ENCODE peak calls at places on chromosome 6, in ten cellular contexts. A is germinal center; W is HT1080; P is Daoy; I is dermis microvascular lymphatic vessel endothelial cell; D is HFFc6; Q is RWPE1; B is HFF-Myc; S is stimulated activated CD8-positive, alpha-beta memory T cell treated with anti-CD3 and anti-CD28 coated beads, Interleukin-4, amount 100 ng/mL, for 24 hours; G is glutamatergic neuron. F is an unnamed sample.

GRCh38 chr6:30743099-30744053 is 889 bp upstream of the FLOT1 start:
- DNase-seq in W (no peak), Q (no peak), S (peak), P (no peak), B (no peak), A (peak), D (no peak), I (peak), G (peak), F (no peak)

GRCh38 chr6:168377856-168378832 is 58.6 kb upstream of the DACT2 start:
- DNase-seq in I (no peak), B (no peak), D (no peak), P (no peak), W (no peak), Q (no peak), G (peak), S (no peak), A (no peak), F (no peak)

GRCh38 chr6:9979996-9980395 is 434.9 kb downstream of the TFAP2A start:
- DNase-seq in Q (no peak), B (no peak), I (no peak), G (no peak), W (no peak), P (no peak), S (no peak), D (no peak), A (no peak), F (no peak)

GRCh38 chr6:109239192-109239917 is 142.9 kb downstream of the CD164 start:
- DNase-seq in B (no peak), D (peak), G (no peak), P (no peak), S (no peak), Q (no peak), I (peak), W (no peak), A (no peak), F (no peak)

GRCh38 chr6:139588076-139588639 is 213.7 kb upstream of the CITED2 start:
- DNase-seq in A (no peak), B (no peak), I (peak), G (no peak), D (peak), Q (no peak), S (no peak), W (peak), P (peak), F (peak)

GRCh38 chr6:22106445-22106844 is 190.4 kb downstream of the PRL start:
- DNase-seq in D (no peak), B (no peak), I (no peak), Q (no peak), P (no peak), W (no peak), S (no peak), G (no peak), A (no peak), F (no peak)

GRCh38 chr6:109009761-109010612 is 84.7 kb downstream of the SESN1 start:
- DNase-seq in S (no peak), P (no peak), B (no peak), D (no peak), Q (no peak), A (no peak), G (no peak), I (no peak), W (no peak), F (no peak)

GRCh38 chr6:105759946-105760345 is 326.2 kb upstream of the PRDM1 start:
- DNase-seq in A (no peak), Q (no peak), D (peak), P (peak), W (peak), I (peak), G (no peak), B (no peak), S (no peak), F (no peak)

GRCh38 chr6:143539723-143540122 is 28.2 kb upstream of the FUCA2 start:
- DNase-seq in W (no peak), P (no peak), A (no peak), S (no peak), G (no peak), D (no peak), I (no peak), Q (no peak), B (no peak), F (no peak)

GRCh38 chr6:7424967-7425807 is 35.6 kb downstream of the RIOK1 start:
- DNase-seq in D (peak), W (peak), A (no peak), S (no peak), Q (peak), G (no peak), B (no peak), P (peak), I (no peak), F (no peak)

GRCh38 chr6:167849846-167850459 is 23.2 kb downstream of the AFDN start:
- DNase-seq in G (no peak), A (no peak), W (peak), I (peak), Q (peak), P (peak), B (no peak), D (no peak), S (no peak), F (no peak)

GRCh38 chr6:152723398-152723797 is 25.7 kb downstream of the MYCT1 start:
- DNase-seq in I (peak), A (no peak), Q (no peak), P (no peak), B (no peak), D (peak), S (no peak), G (peak), W (peak), F (no peak)

GRCh38 chr6:37548067-37548674 is 48.5 kb upstream of the CCDC167 start:
- DNase-seq in A (no peak), Q (no peak), I (no peak), P (no peak), B (no peak), W (no peak), S (no peak), G (no peak), D (no peak), F (no peak)